ENCODE peak calls at places on chromosomes 16 and 17, in four cellular contexts. J is NCI-H748 treated with DMSO at 0.1 percent for 48 hours; G is thyroid gland; S is CD8-positive, alpha-beta T cell. N is an unnamed sample.
A peak's percentile ranks its signal among the peaks of the same experiment; 100 is the strongest.

GRCh38 chr17:77306048-77306789 is 165.4 kb downstream of the SEC14L1 start:
- DNase-seq in J (no peak), G (no peak), S (no peak), N (no peak)

GRCh38 chr17:70521821-70522256 is 352.5 kb downstream of the KCNJ2 start:
- DNase-seq in J (peak; percentile 56), G (peak; percentile 70), S (no peak), N (no peak)

GRCh38 chr17:28554565-28554964 is 2.1 kb upstream of the UNC119 start:
- DNase-seq in J (no peak), G (no peak), S (no peak), N (no peak)

GRCh38 chr17:57109393-57110151 is 24.5 kb downstream of the AKAP1 start:
- DNase-seq in J (no peak), G (peak; percentile 56), S (no peak), N (no peak)

GRCh38 chr17:18860161-18860972 is 2.4 kb downstream of the PRPSAP2 start:
- DNase-seq in J (no peak), G (no peak), S (no peak), N (no peak)

GRCh38 chr17:66990047-66990446 is 25.5 kb downstream of the CACNG4 start:
- DNase-seq in J (no peak), G (no peak), S (no peak), N (no peak)

GRCh38 chr17:31235110-31235509 is 61.9 kb downstream of the OMG start:
- DNase-seq in J (no peak), G (no peak), S (no peak), N (no peak)

GRCh38 chr16:49855822-49856740 is at the start of gene ZNF423:
- DNase-seq in J (no peak), G (peak; percentile 19), S (no peak), N (no peak)

GRCh38 chr16:4179020-4179419 is 62.8 kb upstream of the ADCY9 start:
- DNase-seq in J (no peak), G (peak; percentile 33), S (no peak), N (no peak)

GRCh38 chr17:80791758-80792284 is 199.8 kb upstream of the CHMP6 start:
- DNase-seq in J (no peak), G (peak; percentile 34), S (no peak), N (no peak)

GRCh38 chr17:57342141-57342540 is 85.8 kb downstream of the MSI2 start:
- DNase-seq in J (no peak), G (peak; percentile 50), S (no peak), N (no peak)

GRCh38 chr17:58318065-58318481 is 10.5 kb downstream of the TSPOAP1 start:
- DNase-seq in J (no peak), G (no peak), S (peak; percentile 4), N (no peak)

GRCh38 chr16:26453215-26453614 is 613.5 kb upstream of the C16orf82 start:
- DNase-seq in J (no peak), G (no peak), S (no peak), N (no peak)

GRCh38 chr17:9056566-9056965 is 35.3 kb downstream of the NTN1 start:
- DNase-seq in J (no peak), G (no peak), S (no peak), N (no peak)

GRCh38 chr16:70438983-70439862 is at the start of gene ST3GAL2:
- DNase-seq in J (peak; percentile 75), G (peak; percentile 90), S (peak; percentile 92), N (peak; percentile 81)

GRCh38 chr16:1102921-1103648 is 7.0 kb upstream of the C1QTNF8 start:
- DNase-seq in J (no peak), G (peak; percentile 54), S (peak; percentile 79), N (peak; percentile 70)

GRCh38 chr16:30953111-30953510 is 4.2 kb downstream of the ORAI3 start:
- DNase-seq in J (no peak), G (no peak), S (no peak), N (no peak)

GRCh38 chr17:56939869-56940484 is 20.9 kb downstream of the COIL start:
- DNase-seq in J (peak; percentile 29), G (no peak), S (no peak), N (peak; percentile 21)

GRCh38 chr17:36485805-36486203 is 677 bp upstream of the ZNHIT3 start:
- DNase-seq in J (no peak), G (no peak), S (no peak), N (no peak)

GRCh38 chr16:4846503-4846900 is 586 bp downstream of the GLYR1 start:
- DNase-seq in J (no peak), G (peak; percentile 81), S (peak; percentile 18), N (peak; percentile 0)

GRCh38 chr17:4604111-4604644 is 19.8 kb downstream of the SMTNL2 start:
- DNase-seq in J (no peak), G (peak; percentile 16), S (no peak), N (peak; percentile 31)

N was measured in NCI-H1417.